ENCODE peak calls at places on chromosome 11, in seven cellular contexts. E, J, C, T, D, Z and N are unnamed samples.

GRCh38 chr11:10762185-10762584 is 11.1 kb downstream of the CTR9 start:
- DNase-seq in Z (no peak), T (no peak), J (no peak), D (no peak), E (no peak), C (no peak), N (no peak)

GRCh38 chr11:57439786-57440185 is 12.9 kb upstream of the SLC43A3 start:
- DNase-seq in Z (no peak), D (no peak), J (no peak), E (no peak), C (no peak), T (no peak), N (no peak)

GRCh38 chr11:68261006-68261405 is 10.8 kb downstream of the C11orf24 start:
- DNase-seq in E (no peak), T (no peak), Z (no peak), J (no peak), C (no peak), D (no peak), N (no peak)

GRCh38 chr11:9264381-9265210 is 554 bp downstream of the DENND5A start:
- DNase-seq in J (peak; percentile 83), Z (peak; percentile 87), C (peak; percentile 81), E (no peak), D (peak; percentile 43), T (peak; percentile 33), N (peak; percentile 63)

GRCh38 chr11:16382638-16383380 is 26.5 kb upstream of the SOX6 start:
- DNase-seq in D (no peak), E (no peak), T (no peak), C (peak; percentile 93), Z (no peak), J (no peak), N (no peak)

GRCh38 chr11:21268036-21268435 is 598.6 kb downstream of the NELL1 start:
- DNase-seq in D (no peak), Z (no peak), E (no peak), C (no peak), J (no peak), T (no peak), N (no peak)

GRCh38 chr11:65958306-65958705 is 3.2 kb upstream of the SART1 start:
- DNase-seq in J (no peak), T (no peak), C (no peak), D (no peak), E (no peak), Z (no peak), N (no peak)

GRCh38 chr11:69007978-69008381 is 5.1 kb downstream of the MRGPRF start:
- DNase-seq in C (peak; percentile 71), T (no peak), D (no peak), J (peak; percentile 37), Z (peak; percentile 65), E (no peak), N (peak; percentile 32)

GRCh38 chr11:120267319-120267718 is 27.4 kb downstream of the POU2F3 start:
- DNase-seq in E (no peak), C (no peak), T (no peak), J (no peak), Z (no peak), D (no peak), N (no peak)

GRCh38 chr11:1450958-1451710 is 35.4 kb downstream of the MOB2 start:
- DNase-seq in Z (no peak), E (no peak), D (no peak), C (no peak), J (no peak), T (no peak), N (no peak)

GRCh38 chr11:46107780-46108179 is 13.5 kb downstream of the PHF21A start:
- DNase-seq in J (no peak), E (no peak), C (no peak), Z (no peak), T (no peak), D (no peak), N (no peak)

GRCh38 chr11:107702723-107703122 is 9.1 kb downstream of the SLN start:
- DNase-seq in T (no peak), E (no peak), J (no peak), Z (no peak), C (peak; percentile 28), D (no peak), N (no peak)

GRCh38 chr11:65430406-65431217 is 8.0 kb downstream of the NEAT1 start:
- DNase-seq in E (peak; percentile 72), D (peak; percentile 48), J (no peak), C (peak; percentile 69), Z (peak; percentile 58), T (peak; percentile 6), N (peak; percentile 3)

GRCh38 chr11:96607890-96608558 is 218.2 kb downstream of the JRKL start:
- DNase-seq in Z (no peak), J (no peak), E (no peak), D (no peak), C (no peak), T (no peak), N (no peak)

GRCh38 chr11:23727821-23728220 is 769.0 kb upstream of the LUZP2 start:
- DNase-seq in T (no peak), J (no peak), D (no peak), Z (no peak), E (no peak), C (peak; percentile 83), N (no peak)

GRCh38 chr11:61815790-61816735 is 740 bp downstream of the FADS1 start:
- DNase-seq in C (peak; percentile 60), E (peak; percentile 66), Z (peak; percentile 87), J (peak; percentile 79), D (peak; percentile 53), T (peak; percentile 44), N (peak; percentile 76)

GRCh38 chr11:61816736-61817455 is at the start of gene FADS1:
- DNase-seq in Z (peak; percentile 96), J (peak; percentile 97), T (peak; percentile 83), E (peak; percentile 79), C (peak; percentile 92), D (peak; percentile 58), N (peak; percentile 92)

GRCh38 chr11:61812736-61813411 is 3.9 kb downstream of the FADS1 start:
- DNase-seq in E (no peak), J (no peak), D (no peak), C (no peak), T (no peak), Z (no peak), N (no peak)

GRCh38 chr11:61814958-61815789 is 1.6 kb downstream of the FADS1 start:
- DNase-seq in T (peak; percentile 92), C (peak; percentile 95), J (peak; percentile 98), Z (peak; percentile 98), D (no peak), E (peak; percentile 37), N (peak; percentile 96)

GRCh38 chr11:61814242-61814957 is 2.4 kb downstream of the FADS1 start:
- DNase-seq in E (peak; percentile 33), D (no peak), T (no peak), C (no peak), Z (no peak), J (no peak), N (no peak)
- H3K4me1 ChIP-seq in E (peaks cover 28% of the 10 kb centered on the region), D (peaks cover 10% of the 10 kb centered on the region), T (no peaks in the 10 kb centered on the region), C (peaks cover 3% of the 10 kb centered on the region), Z (peaks cover 22% of the 10 kb centered on the region), J (peaks cover 12% of the 10 kb centered on the region), N (no peaks in the 10 kb centered on the region)

GRCh38 chr11:118607401-118608267 is at the start of gene PHLDB1:
- DNase-seq in T (peak; percentile 67), D (peak; percentile 50), C (peak; percentile 67), J (peak; percentile 71), Z (peak; percentile 86), E (peak; percentile 34), N (peak; percentile 80)

GRCh38 chr11:118606844-118607228 is 579 bp upstream of the PHLDB1 start:
- DNase-seq in E (no peak), T (no peak), C (no peak), Z (no peak), J (no peak), D (no peak), N (no peak)

GRCh38 chr11:118610220-118610772 is 2.9 kb downstream of the PHLDB1 start:
- DNase-seq in J (no peak), D (peak; percentile 21), C (no peak), E (no peak), T (no peak), Z (peak; percentile 70), N (no peak)

GRCh38 chr11:118609380-118610219 is 2.2 kb downstream of the PHLDB1 start:
- DNase-seq in D (peak; percentile 33), Z (peak; percentile 70), J (no peak), C (peak; percentile 34), E (peak; percentile 36), T (no peak), N (peak; percentile 30)

GRCh38 chr11:118608268-118609214 is 1.1 kb downstream of the PHLDB1 start:
- DNase-seq in Z (peak; percentile 95), C (peak; percentile 85), T (peak; percentile 65), E (peak; percentile 76), J (peak; percentile 77), D (peak; percentile 90), N (peak; percentile 89)
- H3K4me3 ChIP-seq in Z (peak overlapping the region; percentile 78), C (peak overlapping the region; percentile 93), T (peak overlapping the region; percentile 77), E (no peak overlapping the region), J (peak overlapping the region; percentile 73), D (peak overlapping the region; percentile 62), N (peak overlapping the region; percentile 71)

GRCh38 chr11:100687630-100688395 is 725 bp downstream of the ARHGAP42 start:
- DNase-seq in T (peak; percentile 23), E (peak; percentile 37), C (peak; percentile 85), Z (peak; percentile 72), J (peak; percentile 54), D (peak; percentile 16), N (peak; percentile 65)

GRCh38 chr11:100691886-100692285 is 4.8 kb downstream of the ARHGAP42 start:
- DNase-seq in C (no peak), T (no peak), J (no peak), E (no peak), Z (no peak), D (no peak), N (no peak)

GRCh38 chr11:100686476-100686875 is 612 bp upstream of the ARHGAP42 start:
- DNase-seq in J (no peak), D (no peak), T (no peak), Z (no peak), C (no peak), E (no peak), N (no peak)

GRCh38 chr11:100687032-100687629 is at the start of gene ARHGAP42:
- DNase-seq in J (peak; percentile 63), D (peak; percentile 5), C (peak; percentile 48), E (peak; percentile 30), Z (peak; percentile 77), T (peak; percentile 36), N (peak; percentile 55)

DNA sequence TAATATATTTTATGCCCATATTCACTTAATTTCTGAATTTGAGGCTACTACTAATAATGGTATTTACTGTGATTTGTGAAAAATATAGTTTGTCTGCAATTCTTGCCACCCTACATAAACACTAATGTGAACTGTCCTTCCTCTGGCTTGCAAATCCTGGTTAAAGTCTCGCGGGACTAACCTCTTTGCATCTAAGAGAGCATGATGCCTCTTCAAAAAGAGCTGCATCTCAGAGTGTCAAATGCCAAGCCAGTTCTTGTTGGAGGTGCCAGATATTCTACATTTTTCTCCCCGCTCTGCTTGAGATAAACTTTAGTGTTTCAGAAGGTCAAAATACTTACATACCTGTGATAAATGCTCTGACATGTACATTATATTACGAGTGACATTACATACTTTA is 2.1 kb downstream of the ARHGAP42 start:
- DNase-seq in Z (no peak), C (no peak), T (no peak), D (no peak), E (no peak), J (no peak), N (no peak)
- H3K4me1 ChIP-seq in Z (peaks cover 14% of the 10 kb centered on the region), C (no peaks in the 10 kb centered on the region), T (peaks cover 8% of the 10 kb centered on the region), D (no peaks in the 10 kb centered on the region), E (no peaks in the 10 kb centered on the region), J (peaks cover 6% of the 10 kb centered on the region), N (no peaks in the 10 kb centered on the region)

DNA sequence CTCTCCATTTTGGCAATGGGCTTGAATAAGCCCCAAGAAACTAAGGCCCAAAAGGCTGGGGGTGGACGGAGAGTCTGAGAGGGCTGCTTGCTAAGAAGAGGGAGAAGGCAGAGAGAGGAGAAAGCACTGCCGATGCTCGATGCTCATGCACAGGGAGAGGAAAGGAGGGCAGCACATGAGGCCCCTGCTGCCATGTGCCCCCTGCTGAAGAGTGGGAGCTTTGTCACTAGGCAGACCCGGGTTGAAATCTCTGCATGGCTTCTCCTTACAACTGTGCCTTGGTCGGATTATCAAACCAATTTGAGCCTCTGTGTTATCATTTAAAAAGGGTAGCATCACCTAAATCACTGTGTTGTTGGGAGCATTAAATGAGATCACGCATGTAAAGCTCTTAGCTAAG is 330.4 kb downstream of the NXPE2 start:
- DNase-seq in J (no peak), C (no peak), D (no peak), T (no peak), Z (no peak), E (no peak), N (no peak)
- H3K4me3 ChIP-seq in J (no peak overlapping the region), C (no peak overlapping the region), D (no peak overlapping the region), T (no peak overlapping the region), Z (no peak overlapping the region), E (no peak overlapping the region), N (no peak overlapping the region)